ENCODE peak calls at places on chromosomes 16 and 17, in six cellular contexts. One of them, this sample, is unnamed.
A peak's percentile ranks its signal among the peaks of the same experiment; 100 is the strongest.

GRCh38 chr16:2924901-2925820 is 13.4 kb downstream of the FLYWCH1 start:
- DNase-seq in ecto neural progenitor cell: peak; percentile 81
- DNase-seq in mesenchymal stem cell: no peak
- DNase-seq in NCI-H524: no peak
- DNase-seq in NCI-H1092: no peak
- DNase-seq in activated CD4-positive, alpha-beta T cell treated with anti-CD3 and anti-CD28 coated beads for 24 hours: no peak
- DNase-seq in this sample: peak; percentile 86

GRCh38 chr16:3289998-3290673 is 6.8 kb downstream of the ZNF263 start:
- DNase-seq in NCI-H1092: no peak
- DNase-seq in activated CD4-positive, alpha-beta T cell treated with anti-CD3 and anti-CD28 coated beads for 24 hours: no peak
- DNase-seq in NCI-H524: no peak
- DNase-seq in mesenchymal stem cell: no peak
- DNase-seq in ecto neural progenitor cell: no peak
- DNase-seq in this sample: no peak

GRCh38 chr16:89599451-89599858 is 14.0 kb upstream of the DPEP1 start:
- DNase-seq in ecto neural progenitor cell: peak; percentile 74
- DNase-seq in NCI-H1092: no peak
- DNase-seq in activated CD4-positive, alpha-beta T cell treated with anti-CD3 and anti-CD28 coated beads for 24 hours: no peak
- DNase-seq in NCI-H524: peak; percentile 50
- DNase-seq in mesenchymal stem cell: no peak
- DNase-seq in this sample: peak; percentile 89

GRCh38 chr17:72387487-72387886 is 266.7 kb downstream of the SOX9 start:
- DNase-seq in NCI-H1092: no peak
- DNase-seq in mesenchymal stem cell: peak; percentile 90
- DNase-seq in NCI-H524: no peak
- DNase-seq in ecto neural progenitor cell: no peak
- DNase-seq in activated CD4-positive, alpha-beta T cell treated with anti-CD3 and anti-CD28 coated beads for 24 hours: no peak
- DNase-seq in this sample: no peak

GRCh38 chr16:10322723-10323527 is 62.9 kb upstream of the ATF7IP2 start:
- DNase-seq in NCI-H1092: no peak
- DNase-seq in ecto neural progenitor cell: no peak
- DNase-seq in mesenchymal stem cell: no peak
- DNase-seq in activated CD4-positive, alpha-beta T cell treated with anti-CD3 and anti-CD28 coated beads for 24 hours: no peak
- DNase-seq in NCI-H524: no peak
- DNase-seq in this sample: no peak

GRCh38 chr16:65306722-65307121 is 184.9 kb upstream of the CDH11 start:
- DNase-seq in ecto neural progenitor cell: no peak
- DNase-seq in NCI-H1092: no peak
- DNase-seq in mesenchymal stem cell: no peak
- DNase-seq in activated CD4-positive, alpha-beta T cell treated with anti-CD3 and anti-CD28 coated beads for 24 hours: no peak
- DNase-seq in NCI-H524: no peak
- DNase-seq in this sample: no peak

GRCh38 chr17:75475144-75475835 is 18.9 kb downstream of the TMEM94 start:
- DNase-seq in NCI-H524: no peak
- DNase-seq in mesenchymal stem cell: no peak
- DNase-seq in activated CD4-positive, alpha-beta T cell treated with anti-CD3 and anti-CD28 coated beads for 24 hours: no peak
- DNase-seq in NCI-H1092: no peak
- DNase-seq in ecto neural progenitor cell: peak; percentile 74
- DNase-seq in this sample: no peak

GRCh38 chr17:73231363-73231762 is 30.3 kb downstream of the CPSF4L start:
- DNase-seq in activated CD4-positive, alpha-beta T cell treated with anti-CD3 and anti-CD28 coated beads for 24 hours: no peak
- DNase-seq in NCI-H1092: no peak
- DNase-seq in NCI-H524: peak; percentile 68
- DNase-seq in mesenchymal stem cell: peak; percentile 62
- DNase-seq in ecto neural progenitor cell: no peak
- DNase-seq in this sample: no peak

GRCh38 chr17:50769884-50770283 is 2.6 kb upstream of the ANKRD40CL start:
- DNase-seq in ecto neural progenitor cell: no peak
- DNase-seq in activated CD4-positive, alpha-beta T cell treated with anti-CD3 and anti-CD28 coated beads for 24 hours: no peak
- DNase-seq in mesenchymal stem cell: no peak
- DNase-seq in NCI-H1092: no peak
- DNase-seq in NCI-H524: no peak
- DNase-seq in this sample: peak; percentile 12

GRCh38 chr16:69762843-69763556 is 868 bp downstream of the WWP2 start:
- DNase-seq in NCI-H1092: no peak
- DNase-seq in NCI-H524: no peak
- DNase-seq in ecto neural progenitor cell: no peak
- DNase-seq in mesenchymal stem cell: peak; percentile 44
- DNase-seq in activated CD4-positive, alpha-beta T cell treated with anti-CD3 and anti-CD28 coated beads for 24 hours: no peak
- DNase-seq in this sample: no peak

GRCh38 chr17:13465678-13466077 is 136.1 kb downstream of the HS3ST3A1 start:
- DNase-seq in NCI-H524: no peak
- DNase-seq in NCI-H1092: no peak
- DNase-seq in mesenchymal stem cell: no peak
- DNase-seq in ecto neural progenitor cell: no peak
- DNase-seq in activated CD4-positive, alpha-beta T cell treated with anti-CD3 and anti-CD28 coated beads for 24 hours: no peak
- DNase-seq in this sample: no peak

GRCh38 chr16:25161753-25162152 is 50.2 kb downstream of the LCMT1 start:
- DNase-seq in mesenchymal stem cell: no peak
- DNase-seq in ecto neural progenitor cell: no peak
- DNase-seq in NCI-H524: no peak
- DNase-seq in NCI-H1092: no peak
- DNase-seq in activated CD4-positive, alpha-beta T cell treated with anti-CD3 and anti-CD28 coated beads for 24 hours: no peak
- DNase-seq in this sample: no peak

GRCh38 chr16:87528690-87529579 is 36.1 kb upstream of the ZCCHC14 start:
- DNase-seq in ecto neural progenitor cell: no peak
- DNase-seq in NCI-H524: no peak
- DNase-seq in activated CD4-positive, alpha-beta T cell treated with anti-CD3 and anti-CD28 coated beads for 24 hours: no peak
- DNase-seq in NCI-H1092: no peak
- DNase-seq in mesenchymal stem cell: no peak
- DNase-seq in this sample: no peak

GRCh38 chr17:67779098-67779672 is 46.1 kb upstream of the BPTF start:
- DNase-seq in NCI-H524: no peak
- DNase-seq in activated CD4-positive, alpha-beta T cell treated with anti-CD3 and anti-CD28 coated beads for 24 hours: peak; percentile 6
- DNase-seq in ecto neural progenitor cell: peak; percentile 73
- DNase-seq in mesenchymal stem cell: peak; percentile 27
- DNase-seq in NCI-H1092: peak; percentile 29
- DNase-seq in this sample: peak; percentile 88

GRCh38 chr16:66740010-66740409 is 11.4 kb downstream of the DYNC1LI2 start:
- DNase-seq in ecto neural progenitor cell: no peak
- DNase-seq in activated CD4-positive, alpha-beta T cell treated with anti-CD3 and anti-CD28 coated beads for 24 hours: no peak
- DNase-seq in NCI-H1092: no peak
- DNase-seq in NCI-H524: peak; percentile 5
- DNase-seq in mesenchymal stem cell: peak; percentile 55
- DNase-seq in this sample: peak; percentile 60

GRCh38 chr17:32102697-32103096 is 39.6 kb upstream of the RHOT1 start:
- DNase-seq in NCI-H1092: no peak
- DNase-seq in NCI-H524: no peak
- DNase-seq in activated CD4-positive, alpha-beta T cell treated with anti-CD3 and anti-CD28 coated beads for 24 hours: no peak
- DNase-seq in mesenchymal stem cell: peak; percentile 39
- DNase-seq in ecto neural progenitor cell: peak; percentile 19
- DNase-seq in this sample: no peak

GRCh38 chr17:34235389-34236028 is 19.6 kb upstream of the CCL2 start:
- DNase-seq in NCI-H1092: no peak
- DNase-seq in ecto neural progenitor cell: no peak
- DNase-seq in mesenchymal stem cell: no peak
- DNase-seq in activated CD4-positive, alpha-beta T cell treated with anti-CD3 and anti-CD28 coated beads for 24 hours: no peak
- DNase-seq in NCI-H524: no peak
- DNase-seq in this sample: no peak

GRCh38 chr16:14499110-14499509 is 130.9 kb downstream of the PARN start:
- DNase-seq in activated CD4-positive, alpha-beta T cell treated with anti-CD3 and anti-CD28 coated beads for 24 hours: no peak
- DNase-seq in NCI-H524: no peak
- DNase-seq in ecto neural progenitor cell: no peak
- DNase-seq in NCI-H1092: no peak
- DNase-seq in mesenchymal stem cell: no peak
- DNase-seq in this sample: no peak

GRCh38 chr16:80989801-80990200 is 16.9 kb downstream of the CMC2 start:
- DNase-seq in activated CD4-positive, alpha-beta T cell treated with anti-CD3 and anti-CD28 coated beads for 24 hours: no peak
- DNase-seq in mesenchymal stem cell: no peak
- DNase-seq in NCI-H524: no peak
- DNase-seq in NCI-H1092: no peak
- DNase-seq in ecto neural progenitor cell: no peak
- DNase-seq in this sample: no peak

GRCh38 chr16:4402439-4403132 is 13.8 kb downstream of the CORO7 start:
- DNase-seq in NCI-H1092: peak; percentile 38
- DNase-seq in activated CD4-positive, alpha-beta T cell treated with anti-CD3 and anti-CD28 coated beads for 24 hours: peak; percentile 63
- DNase-seq in mesenchymal stem cell: peak; percentile 77
- DNase-seq in NCI-H524: peak; percentile 49
- DNase-seq in ecto neural progenitor cell: peak; percentile 93
- DNase-seq in this sample: peak; percentile 84

GRCh38 chr16:67329901-67330300 is 3.3 kb downstream of the LRRC36 start:
- DNase-seq in mesenchymal stem cell: no peak
- DNase-seq in activated CD4-positive, alpha-beta T cell treated with anti-CD3 and anti-CD28 coated beads for 24 hours: no peak
- DNase-seq in NCI-H524: no peak
- DNase-seq in ecto neural progenitor cell: no peak
- DNase-seq in NCI-H1092: no peak
- DNase-seq in this sample: no peak

GRCh38 chr16:30491744-30492308 is 19.3 kb downstream of the ITGAL start:
- DNase-seq in NCI-H1092: no peak
- DNase-seq in NCI-H524: no peak
- DNase-seq in activated CD4-positive, alpha-beta T cell treated with anti-CD3 and anti-CD28 coated beads for 24 hours: no peak
- DNase-seq in ecto neural progenitor cell: no peak
- DNase-seq in mesenchymal stem cell: peak; percentile 94
- DNase-seq in this sample: no peak

GRCh38 chr16:85266857-85267256 is 154.6 kb upstream of the CIBAR2 start:
- DNase-seq in mesenchymal stem cell: no peak
- DNase-seq in activated CD4-positive, alpha-beta T cell treated with anti-CD3 and anti-CD28 coated beads for 24 hours: no peak
- DNase-seq in NCI-H524: no peak
- DNase-seq in ecto neural progenitor cell: no peak
- DNase-seq in NCI-H1092: no peak
- DNase-seq in this sample: no peak

GRCh38 chr17:75260679-75261335 is 599 bp downstream of the GGA3 start:
- DNase-seq in NCI-H1092: no peak
- DNase-seq in mesenchymal stem cell: peak; percentile 70
- DNase-seq in activated CD4-positive, alpha-beta T cell treated with anti-CD3 and anti-CD28 coated beads for 24 hours: no peak
- DNase-seq in NCI-H524: no peak
- DNase-seq in ecto neural progenitor cell: no peak
- DNase-seq in this sample: no peak

GRCh38 chr17:9240659-9241370 is 219.5 kb downstream of the NTN1 start:
- DNase-seq in activated CD4-positive, alpha-beta T cell treated with anti-CD3 and anti-CD28 coated beads for 24 hours: no peak
- DNase-seq in NCI-H1092: no peak
- DNase-seq in mesenchymal stem cell: peak; percentile 91
- DNase-seq in ecto neural progenitor cell: peak; percentile 71
- DNase-seq in NCI-H524: no peak
- DNase-seq in this sample: peak; percentile 86

GRCh38 chr16:88754912-88755744 is 29.9 kb downstream of the PIEZO1 start:
- DNase-seq in NCI-H524: no peak
- DNase-seq in NCI-H1092: no peak
- DNase-seq in mesenchymal stem cell: no peak
- DNase-seq in activated CD4-positive, alpha-beta T cell treated with anti-CD3 and anti-CD28 coated beads for 24 hours: no peak
- DNase-seq in ecto neural progenitor cell: peak; percentile 75
- DNase-seq in this sample: peak; percentile 81

GRCh38 chr17:64001763-64002529 is 3.8 kb downstream of the PRR29 start:
- DNase-seq in NCI-H524: no peak
- DNase-seq in NCI-H1092: no peak
- DNase-seq in mesenchymal stem cell: peak; percentile 19
- DNase-seq in activated CD4-positive, alpha-beta T cell treated with anti-CD3 and anti-CD28 coated beads for 24 hours: no peak
- DNase-seq in ecto neural progenitor cell: no peak
- DNase-seq in this sample: peak; percentile 33

GRCh38 chr16:85569615-85570212 is 43.4 kb upstream of the GSE1 start:
- DNase-seq in mesenchymal stem cell: peak; percentile 92
- DNase-seq in NCI-H1092: peak; percentile 89
- DNase-seq in activated CD4-positive, alpha-beta T cell treated with anti-CD3 and anti-CD28 coated beads for 24 hours: no peak
- DNase-seq in ecto neural progenitor cell: no peak
- DNase-seq in NCI-H524: no peak
- DNase-seq in this sample: peak; percentile 80

GRCh38 chr17:40087903-40088718 is 12.3 kb downstream of the NR1D1 start:
- DNase-seq in ecto neural progenitor cell: no peak
- DNase-seq in NCI-H1092: no peak
- DNase-seq in mesenchymal stem cell: no peak
- DNase-seq in activated CD4-positive, alpha-beta T cell treated with anti-CD3 and anti-CD28 coated beads for 24 hours: no peak
- DNase-seq in NCI-H524: no peak
- DNase-seq in this sample: no peak

GRCh38 chr17:18985475-18985874 is 19.1 kb downstream of the FAM83G start:
- DNase-seq in activated CD4-positive, alpha-beta T cell treated with anti-CD3 and anti-CD28 coated beads for 24 hours: no peak
- DNase-seq in mesenchymal stem cell: no peak
- DNase-seq in NCI-H524: no peak
- DNase-seq in ecto neural progenitor cell: no peak
- DNase-seq in NCI-H1092: no peak
- DNase-seq in this sample: no peak

GRCh38 chr17:68399638-68400403 is 57.5 kb downstream of the WIPI1 start:
- DNase-seq in mesenchymal stem cell: peak; percentile 96
- DNase-seq in NCI-H524: no peak
- DNase-seq in ecto neural progenitor cell: peak; percentile 39
- DNase-seq in NCI-H1092: no peak
- DNase-seq in activated CD4-positive, alpha-beta T cell treated with anti-CD3 and anti-CD28 coated beads for 24 hours: peak; percentile 33
- DNase-seq in this sample: peak; percentile 24

GRCh38 chr16:86952769-86953168 is 364.4 kb downstream of the C16orf95 start:
- DNase-seq in activated CD4-positive, alpha-beta T cell treated with anti-CD3 and anti-CD28 coated beads for 24 hours: no peak
- DNase-seq in NCI-H524: no peak
- DNase-seq in mesenchymal stem cell: peak; percentile 32
- DNase-seq in NCI-H1092: no peak
- DNase-seq in ecto neural progenitor cell: no peak
- DNase-seq in this sample: no peak

GRCh38 chr16:53952215-53953208 is 248.6 kb downstream of the FTO start:
- DNase-seq in ecto neural progenitor cell: no peak
- DNase-seq in NCI-H524: no peak
- DNase-seq in mesenchymal stem cell: peak; percentile 66
- DNase-seq in NCI-H1092: no peak
- DNase-seq in activated CD4-positive, alpha-beta T cell treated with anti-CD3 and anti-CD28 coated beads for 24 hours: no peak
- DNase-seq in this sample: no peak

GRCh38 chr17:77471984-77472836 is 331.4 kb downstream of the SEC14L1 start:
- DNase-seq in NCI-H1092: peak; percentile 74
- DNase-seq in activated CD4-positive, alpha-beta T cell treated with anti-CD3 and anti-CD28 coated beads for 24 hours: no peak
- DNase-seq in ecto neural progenitor cell: peak; percentile 81
- DNase-seq in mesenchymal stem cell: peak; percentile 88
- DNase-seq in NCI-H524: no peak
- DNase-seq in this sample: peak; percentile 83

GRCh38 chr16:10579965-10580918 is at the start of gene EMP2:
- DNase-seq in activated CD4-positive, alpha-beta T cell treated with anti-CD3 and anti-CD28 coated beads for 24 hours: no peak
- DNase-seq in NCI-H1092: no peak
- DNase-seq in NCI-H524: peak; percentile 76
- DNase-seq in mesenchymal stem cell: peak; percentile 81
- DNase-seq in ecto neural progenitor cell: peak; percentile 87
- DNase-seq in this sample: peak; percentile 83

GRCh38 chr17:29569245-29569950 is 897 bp downstream of the TP53I13 start:
- DNase-seq in NCI-H524: peak; percentile 44
- DNase-seq in mesenchymal stem cell: peak; percentile 43
- DNase-seq in ecto neural progenitor cell: peak; percentile 66
- DNase-seq in activated CD4-positive, alpha-beta T cell treated with anti-CD3 and anti-CD28 coated beads for 24 hours: no peak
- DNase-seq in NCI-H1092: no peak
- DNase-seq in this sample: no peak

GRCh38 chr17:47205419-47205963 is 3.7 kb upstream of the MYL4 start:
- DNase-seq in activated CD4-positive, alpha-beta T cell treated with anti-CD3 and anti-CD28 coated beads for 24 hours: peak; percentile 33
- DNase-seq in ecto neural progenitor cell: peak; percentile 53
- DNase-seq in NCI-H524: no peak
- DNase-seq in mesenchymal stem cell: peak; percentile 77
- DNase-seq in NCI-H1092: no peak
- DNase-seq in this sample: peak; percentile 59

GRCh38 chr16:1245452-1246005 is 5.0 kb downstream of the TPSAB1 start:
- DNase-seq in NCI-H524: no peak
- DNase-seq in mesenchymal stem cell: no peak
- DNase-seq in NCI-H1092: no peak
- DNase-seq in activated CD4-positive, alpha-beta T cell treated with anti-CD3 and anti-CD28 coated beads for 24 hours: no peak
- DNase-seq in ecto neural progenitor cell: no peak
- DNase-seq in this sample: no peak

GRCh38 chr16:77585379-77585778 is 136.9 kb upstream of the NUDT7 start:
- DNase-seq in ecto neural progenitor cell: no peak
- DNase-seq in mesenchymal stem cell: peak; percentile 73
- DNase-seq in NCI-H1092: no peak
- DNase-seq in activated CD4-positive, alpha-beta T cell treated with anti-CD3 and anti-CD28 coated beads for 24 hours: no peak
- DNase-seq in NCI-H524: no peak
- DNase-seq in this sample: no peak

This sample was measured in H9.